ENCODE peak calls at places on chromosomes 12 and 14, in six cellular contexts. Z, Y, E, N, T and G are unnamed samples.

GRCh38 chr12:46439793-46440511 is 67.4 kb upstream of the SLC38A2 start:
- DNase-seq in E (no peak), N (no peak), T (no peak), Y (peak; percentile 63), Z (no peak), G (no peak)

GRCh38 chr12:46677749-46678148 is 148.0 kb downstream of the SLC38A4 start:
- DNase-seq in Z (no peak), T (peak; percentile 73), E (peak; percentile 70), Y (peak; percentile 55), N (no peak), G (no peak)

GRCh38 chr12:56188116-56188785 is 1.0 kb downstream of the SMARCC2 start:
- DNase-seq in N (no peak), E (no peak), Y (no peak), T (no peak), Z (no peak), G (no peak)

GRCh38 chr14:53581497-53581896 is 375.1 kb downstream of the BMP4 start:
- DNase-seq in Z (no peak), T (no peak), E (no peak), Y (no peak), N (no peak), G (no peak)

GRCh38 chr14:61540931-61541330 is 154.4 kb upstream of the HIF1A start:
- DNase-seq in Y (no peak), E (no peak), T (no peak), N (no peak), Z (no peak), G (no peak)

GRCh38 chr12:120085920-120086319 is 30.6 kb downstream of the RAB35 start:
- DNase-seq in Y (no peak), N (no peak), Z (no peak), E (no peak), T (no peak), G (no peak)

GRCh38 chr12:75660107-75660530 is 148.7 kb upstream of the KRR1 start:
- DNase-seq in T (peak; percentile 60), N (peak; percentile 60), Z (no peak), E (peak; percentile 91), Y (peak; percentile 90), G (peak; percentile 92)

GRCh38 chr12:4962539-4963486 is 53.1 kb downstream of the KCNA1 start:
- DNase-seq in N (no peak), Y (no peak), T (no peak), E (peak; percentile 4), Z (no peak), G (no peak)

GRCh38 chr12:131208425-131208824 is 254.7 kb downstream of the ADGRD1 start:
- DNase-seq in Y (no peak), Z (no peak), E (no peak), N (no peak), T (no peak), G (no peak)

GRCh38 chr14:100556076-100556475 is 31.1 kb downstream of the BEGAIN start:
- DNase-seq in N (no peak), T (no peak), E (no peak), Y (no peak), Z (no peak), G (no peak)

GRCh38 chr14:69001375-69001774 is 22.3 kb upstream of the ACTN1 start:
- DNase-seq in Z (no peak), E (no peak), T (no peak), Y (no peak), N (no peak), G (no peak)

GRCh38 chr12:50574621-50575348 is 70.0 kb downstream of the DIP2B start:
- DNase-seq in E (peak; percentile 72), Z (no peak), Y (peak; percentile 32), N (no peak), T (peak; percentile 45), G (no peak)

GRCh38 chr14:22047105-22047504 is 373.5 kb upstream of the OR4E1 start:
- DNase-seq in N (no peak), Y (no peak), E (no peak), Z (no peak), T (peak; percentile 2), G (no peak)

GRCh38 chr12:113519464-113520191 is 48.0 kb upstream of the LHX5 start:
- DNase-seq in Y (no peak), N (no peak), E (no peak), T (no peak), Z (no peak), G (no peak)

GRCh38 chr12:44531349-44531905 is 344.7 kb downstream of the NELL2 start:
- DNase-seq in Y (no peak), N (no peak), Z (no peak), E (no peak), T (no peak), G (no peak)

GRCh38 chr14:96246535-96246839 is 9.5 kb upstream of the BDKRB1 start:
- DNase-seq in Y (peak; percentile 99), N (peak; percentile 95), T (peak; percentile 93), E (peak; percentile 98), Z (no peak), G (peak; percentile 81)

GRCh38 chr12:57151741-57152407 is 4.5 kb upstream of the LRP1-AS start:
- DNase-seq in N (peak; percentile 78), T (peak; percentile 77), E (peak; percentile 97), Z (no peak), Y (peak; percentile 74), G (no peak)

GRCh38 chr14:103260629-103261124 is 73.4 kb upstream of the EIF5 start:
- DNase-seq in N (no peak), Y (peak; percentile 63), Z (peak; percentile 81), E (peak; percentile 81), T (peak; percentile 74), G (no peak)

DNA sequence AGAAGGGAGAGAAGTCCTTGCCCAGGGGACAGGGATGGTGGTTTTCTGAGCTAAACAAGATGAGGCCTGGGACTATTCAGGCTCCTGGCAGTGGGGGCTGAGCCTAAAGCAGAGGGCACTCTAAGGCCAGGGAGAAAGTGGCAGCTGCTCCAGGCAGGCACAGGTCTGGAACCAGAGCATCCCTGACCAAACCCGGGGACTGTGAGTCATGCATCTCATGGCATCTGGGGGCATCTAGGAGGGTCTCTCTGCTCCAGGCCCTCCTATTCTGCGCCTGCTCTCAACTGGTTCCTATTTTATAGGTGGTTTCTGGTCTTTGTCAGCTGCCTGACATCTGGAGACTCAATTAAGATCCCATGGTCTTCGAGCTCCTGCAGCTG is 11.6 kb downstream of the KRT7 start:
- DNase-seq in E (peak; percentile 23), Y (no peak), T (no peak), N (no peak), Z (no peak), G (no peak)
- H3K4me3 ChIP-seq in E (no peak overlapping the region), Y (no peak overlapping the region), T (no peak overlapping the region), N (no peak overlapping the region), Z (no peak overlapping the region), G (no peak overlapping the region)

GRCh38 chr12:6276936-6277615 is 33.4 kb upstream of the PLEKHG6 start:
- DNase-seq in E (no peak), N (no peak), Z (no peak), Y (no peak), T (no peak), G (no peak)
- TF ChIP-seq CTCF in E (peak; percentile 10), N (peak; percentile 29), Z (no peak), Y (no peak), T (peak; percentile 11), G (peak; percentile 20)

DNA sequence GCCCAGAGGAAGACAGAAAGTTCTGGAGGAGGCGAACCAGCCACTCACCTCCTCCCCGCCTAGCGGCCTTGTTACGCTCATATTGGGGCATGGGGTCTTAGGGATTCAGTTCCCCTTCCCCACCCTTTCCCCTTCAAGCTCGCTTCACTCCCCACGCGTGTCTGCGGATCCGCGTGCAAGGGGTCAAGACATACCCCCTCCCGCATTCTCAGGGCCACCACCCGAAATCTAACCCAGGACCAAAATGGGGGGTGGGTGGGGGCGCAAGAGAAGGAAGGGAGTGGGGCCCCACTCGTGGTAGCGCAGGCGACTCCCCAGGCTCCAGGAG is 576 bp upstream of the RFX4 start:
- DNase-seq in T (no peak), E (no peak), N (no peak), Y (no peak), Z (no peak), G (no peak)
- H3K4me3 ChIP-seq in T (no peak overlapping the region), E (no peak overlapping the region), N (no peak overlapping the region), Y (no peak overlapping the region), Z (peak overlapping the region; percentile 45), G (no peak overlapping the region)

DNA sequence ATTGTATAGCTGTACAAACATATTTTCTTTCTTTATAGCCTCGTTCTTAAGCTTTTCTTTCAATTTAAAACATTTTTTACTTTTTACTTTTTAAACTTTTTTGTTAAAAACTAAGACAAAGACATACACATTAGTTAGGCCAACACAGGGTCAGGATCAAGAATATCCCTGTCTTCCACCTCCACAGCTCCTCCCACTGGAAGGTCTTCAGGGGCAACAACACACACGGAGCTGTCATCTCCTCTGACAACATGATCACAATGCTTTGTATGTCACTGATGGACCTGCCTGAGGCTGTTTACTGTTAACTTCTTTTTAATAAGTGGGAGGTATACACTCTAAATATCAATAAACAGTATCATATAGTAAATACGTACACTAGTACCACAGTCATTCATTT is 191.3 kb downstream of the SYT10 start:
- DNase-seq in E (no peak), Z (no peak), Y (no peak), N (no peak), T (no peak), G (no peak)
- TF ChIP-seq CTCF in E (no peak), Z (no peak), Y (no peak), N (no peak), T (no peak), G (no peak)

GRCh38 chr12:128266559-128267245 is at the start of gene TMEM132C:
- DNase-seq in N (no peak), Y (no peak), E (no peak), T (no peak), Z (no peak), G (no peak)
- H3K4me3 ChIP-seq in N (no peak within 1 kb of the TSS), Y (no peak within 1 kb of the TSS), E (no peak within 1 kb of the TSS), T (no peak within 1 kb of the TSS), Z (peak within 1 kb of the TSS; percentile 49), G (no peak within 1 kb of the TSS)

DNA sequence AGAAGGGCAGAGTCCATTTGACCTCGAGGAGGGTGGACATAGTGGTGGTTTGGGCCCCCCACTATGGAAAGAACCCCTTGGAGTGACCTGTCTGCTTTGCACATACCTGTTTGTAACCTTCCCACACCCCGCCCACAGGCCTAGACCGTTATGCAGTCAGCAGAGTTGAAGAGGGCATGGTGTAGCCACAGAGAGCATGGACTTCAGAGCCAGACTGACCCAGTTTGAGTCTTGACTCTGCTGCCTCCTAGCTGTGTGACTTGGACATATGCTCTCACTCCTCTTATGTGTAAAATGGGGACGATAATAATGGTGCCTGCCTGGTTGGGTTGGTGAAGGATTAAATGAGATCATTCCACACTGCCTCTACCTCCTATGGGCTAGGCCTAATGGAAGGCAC is 40.9 kb upstream of the NOS1 start:
- DNase-seq in T (no peak), Z (no peak), E (no peak), Y (no peak), N (no peak), G (no peak)
- TF ChIP-seq CTCF in T (no peak), Z (no peak), E (no peak), Y (no peak), N (no peak), G (no peak)

GRCh38 chr12:24814379-24815086 is 134.4 kb downstream of the BCAT1 start:
- DNase-seq in N (no peak), T (no peak), E (no peak), Z (no peak), Y (no peak), G (no peak)
- H3K4me3 ChIP-seq in N (no peak overlapping the region), T (no peak overlapping the region), E (no peak overlapping the region), Z (no peak overlapping the region), Y (no peak overlapping the region), G (no peak overlapping the region)